ENCODE peak calls at places on chromosomes 5 and 9, in four cellular contexts. T is aorta, F is H9, W is right lobe of liver. S is an unnamed sample. For H3K4me1, the result is how much of the 10 kb centered on the place peaks cover.

GRCh38 chr9:95031711-95032461 is 285.6 kb downstream of the FANCC start:
- DNase-seq in W (no peak), T (no peak), F (no peak), S (peak)

GRCh38 chr9:135951889-135952663 is 9.1 kb downstream of the UBAC1 start:
- DNase-seq in W (no peak), T (no peak), F (no peak), S (no peak)

GRCh38 chr9:74861773-74862172 is 25.9 kb downstream of the TRPM6 start:
- DNase-seq in W (no peak), F (no peak), T (no peak), S (no peak)

GRCh38 chr9:130267930-130268329 is 2.4 kb downstream of the HMCN2 start:
- DNase-seq in W (no peak), F (no peak), T (no peak), S (no peak)

GRCh38 chr5:115297043-115297442 is 589 bp upstream of the CCDC112 start:
- DNase-seq in T (no peak), F (no peak), W (no peak), S (no peak)

GRCh38 chr9:23543420-23543819 is 282.6 kb downstream of the ELAVL2 start:
- DNase-seq in T (no peak), W (no peak), F (no peak), S (no peak)

GRCh38 chr5:35971186-35971877 is 19.9 kb downstream of the UGT3A1 start:
- DNase-seq in F (no peak), W (no peak), T (no peak), S (no peak)

GRCh38 chr5:142748568-142749249 is 21.5 kb upstream of the ARHGAP26 start:
- DNase-seq in T (no peak), F (peak), W (no peak), S (peak)

GRCh38 chr5:165497707-165498106 is 1992.3 kb downstream of the MAT2B start:
- DNase-seq in W (no peak), T (no peak), F (peak), S (no peak)

GRCh38 chr5:77679791-77680190 is 41.3 kb upstream of the OTP start:
- DNase-seq in W (no peak), T (no peak), F (no peak), S (no peak)

GRCh38 chr9:117245225-117245624 is 169.6 kb downstream of the ASTN2 start:
- DNase-seq in W (no peak), T (no peak), F (no peak), S (no peak)
- H3K4me1 ChIP-seq in W (under half), T (under half), F (under half), S (under half)

DNA sequence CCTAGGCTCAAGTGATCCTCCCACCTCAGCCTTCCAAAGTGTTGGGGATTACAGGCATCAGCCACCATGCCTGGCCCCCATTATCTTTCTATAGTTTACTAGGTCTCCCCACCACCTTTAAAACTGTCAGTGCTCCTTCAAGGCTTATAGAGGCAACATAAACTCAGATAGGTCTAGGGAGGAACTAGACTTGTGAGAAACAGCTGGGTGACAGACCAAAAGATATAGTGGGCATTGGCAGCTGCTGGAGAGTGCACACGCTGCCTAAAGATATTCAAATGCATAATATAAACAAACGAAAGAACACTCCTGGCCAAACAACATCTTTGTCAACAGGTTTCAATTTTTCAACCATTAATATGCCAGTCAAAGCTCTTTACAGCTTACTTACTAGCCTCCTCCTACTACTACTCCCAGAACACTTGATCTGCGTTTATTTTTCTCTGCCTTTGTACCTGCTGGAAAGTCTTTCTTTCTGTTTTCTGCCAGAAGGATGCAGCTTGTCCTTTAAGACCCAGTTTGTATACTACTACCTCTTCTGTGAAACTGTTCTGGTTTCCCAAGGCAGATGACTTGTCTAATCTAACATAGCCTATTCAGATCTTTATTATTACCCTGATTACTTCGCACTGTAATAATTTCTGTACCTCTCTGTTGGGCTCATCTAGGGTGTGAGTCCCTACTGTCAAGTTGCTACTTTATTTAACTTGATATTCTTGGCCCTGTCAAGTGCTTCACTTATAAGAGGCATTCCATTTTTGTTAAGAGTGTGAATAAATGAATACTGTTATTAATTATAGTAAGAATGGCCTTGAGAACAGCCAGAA is 14.3 kb downstream of the KDM3B start:
- DNase-seq in F (no peak), T (no peak), W (no peak), S (no peak)
- H3K4me1 ChIP-seq in F (under half), T (under half), W (under half), S (half or more)

GRCh38 chr9:92607773-92608172 is 62.2 kb downstream of the IPPK start:
- DNase-seq in F (no peak), W (no peak), T (peak), S (no peak)
- H3K4me1 ChIP-seq in F (under half), W (under half), T (under half), S (under half)

GRCh38 chr5:82418608-82418950 is 140.4 kb upstream of the RPS23 start:
- DNase-seq in W (no peak), F (no peak), T (no peak), S (no peak)

GRCh38 chr5:82422001-82422740 is 144.0 kb upstream of the RPS23 start:
- DNase-seq in W (no peak), F (no peak), T (no peak), S (no peak)

GRCh38 chr5:82422751-82423181 is 144.6 kb upstream of the RPS23 start:
- DNase-seq in T (peak), W (no peak), F (no peak), S (peak)

GRCh38 chr5:82419559-82420332 is 141.6 kb upstream of the RPS23 start:
- DNase-seq in T (no peak), F (no peak), W (no peak), S (no peak)

GRCh38 chr5:82421119-82421518 is 143.0 kb upstream of the RPS23 start:
- DNase-seq in F (no peak), W (no peak), T (no peak), S (no peak)
- H3K4me1 ChIP-seq in F (under half), W (under half), T (under half), S (under half)

GRCh38 chr5:33261305-33261704 is 179.5 kb upstream of the TARS1 start:
- DNase-seq in T (no peak), W (no peak), F (no peak), S (no peak)

GRCh38 chr5:33261747-33262146 is 179.0 kb upstream of the TARS1 start:
- DNase-seq in T (no peak), F (no peak), W (no peak), S (no peak)

GRCh38 chr5:33257807-33258491 is 182.8 kb upstream of the TARS1 start:
- DNase-seq in T (no peak), W (no peak), F (no peak), S (no peak)

GRCh38 chr5:33258553-33258952 is 182.2 kb upstream of the TARS1 start:
- DNase-seq in F (no peak), T (no peak), W (no peak), S (no peak)

DNA sequence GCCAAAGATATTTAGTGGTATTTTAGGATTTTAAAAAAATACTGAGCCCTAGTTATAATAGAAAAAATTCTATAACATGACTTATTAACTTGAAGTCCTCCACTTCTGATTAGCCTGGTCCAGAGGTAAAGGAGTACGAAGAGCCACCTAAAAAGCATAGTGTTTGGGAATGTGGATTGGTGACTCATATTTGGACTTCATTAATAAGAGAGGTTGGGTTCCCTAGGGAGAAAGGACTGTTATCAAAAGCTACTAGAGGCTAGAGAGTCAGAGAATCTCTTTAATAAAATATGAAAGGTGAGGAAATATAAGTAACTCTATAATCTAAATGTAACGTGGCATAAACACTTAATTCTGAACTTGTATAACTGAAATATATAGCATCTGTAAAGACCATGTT is 180.7 kb upstream of the TARS1 start:
- DNase-seq in W (no peak), T (no peak), F (no peak), S (no peak)
- H3K4me1 ChIP-seq in W (under half), T (under half), F (under half), S (under half)

DNA sequence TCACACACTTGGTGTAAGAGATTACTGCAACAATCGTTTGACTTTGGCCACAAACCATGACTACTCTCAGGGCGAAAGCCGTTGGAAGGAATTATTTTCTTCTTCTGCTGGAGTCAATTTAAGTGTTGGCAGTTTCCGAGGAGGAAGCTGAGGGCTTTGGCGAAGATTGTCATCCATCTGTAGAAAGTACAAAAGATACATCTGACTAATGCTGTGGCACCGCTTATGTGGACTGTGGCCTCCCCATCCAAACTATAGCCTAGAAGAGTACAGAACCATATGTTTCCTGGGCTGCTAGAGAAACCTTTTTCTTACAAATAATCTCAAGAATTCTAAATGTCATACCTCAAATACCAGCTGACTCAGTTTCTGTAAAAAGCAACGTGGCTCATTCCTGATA is 7.4 kb downstream of the MTX3 start:
- DNase-seq in F (no peak), W (no peak), T (no peak), S (no peak)
- H3K4me1 ChIP-seq in F (under half), W (under half), T (under half), S (under half)

GRCh38 chr5:139566611-139567010 is 5.5 kb downstream of the UBE2D2 start:
- DNase-seq in T (no peak), F (no peak), W (no peak), S (no peak)
- H3K4me1 ChIP-seq in T (under half), F (under half), W (under half), S (half or more)

GRCh38 chr9:97556721-97557605 is 55.5 kb downstream of the TMOD1 start:
- DNase-seq in F (no peak), W (peak), T (peak), S (no peak)

GRCh38 chr9:97557606-97558095 is 56.2 kb downstream of the TMOD1 start:
- DNase-seq in F (no peak), T (peak), W (peak), S (peak)

GRCh38 chr9:97555164-97555563 is 53.7 kb downstream of the TMOD1 start:
- DNase-seq in F (no peak), T (peak), W (no peak), S (no peak)

GRCh38 chr9:97554566-97555075 is 53.2 kb downstream of the TMOD1 start:
- DNase-seq in F (no peak), T (no peak), W (no peak), S (no peak)

DNA sequence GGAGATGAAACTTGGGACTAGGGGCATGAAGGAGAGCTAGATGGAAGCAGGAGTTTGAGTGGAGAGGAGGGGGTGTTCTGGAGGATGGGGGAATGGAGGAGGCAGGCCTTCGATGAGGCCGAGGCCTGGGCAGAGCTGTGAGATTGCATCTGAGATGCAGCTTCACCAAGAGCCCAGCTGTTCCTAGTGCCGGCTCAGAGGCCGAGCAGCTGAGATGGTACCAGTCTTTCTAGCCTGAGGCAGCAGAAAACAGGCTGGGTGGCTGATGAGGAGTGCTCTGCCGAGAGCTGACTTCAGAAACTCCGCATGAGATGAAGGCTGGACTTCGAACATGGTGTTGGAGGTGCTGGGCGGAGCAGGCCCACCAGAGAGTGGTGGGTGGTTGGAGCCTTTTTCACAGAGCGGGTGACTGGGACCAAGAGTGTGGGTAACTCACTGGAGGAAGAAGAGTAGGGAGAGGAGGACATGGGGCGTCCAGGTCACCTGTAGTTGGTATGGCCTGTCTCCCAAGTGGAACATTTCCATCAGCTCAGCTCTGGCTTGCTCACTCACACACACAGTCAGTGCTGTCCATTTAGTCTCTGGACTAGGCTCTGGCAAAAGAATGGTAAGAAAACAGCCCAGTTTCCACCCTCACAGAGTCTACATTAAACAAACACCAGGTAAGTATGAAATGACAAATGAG is 54.7 kb downstream of the TMOD1 start:
- DNase-seq in T (no peak), F (no peak), W (no peak), S (no peak)
- H3K4me1 ChIP-seq in T (under half), F (under half), W (under half), S (under half)

GRCh38 chr9:93280661-93281259 is 96.8 kb downstream of the WNK2 start:
- DNase-seq in F (no peak), T (no peak), W (no peak), S (no peak)
- H3K4me1 ChIP-seq in F (under half), T (under half), W (under half), S (under half)

DNA sequence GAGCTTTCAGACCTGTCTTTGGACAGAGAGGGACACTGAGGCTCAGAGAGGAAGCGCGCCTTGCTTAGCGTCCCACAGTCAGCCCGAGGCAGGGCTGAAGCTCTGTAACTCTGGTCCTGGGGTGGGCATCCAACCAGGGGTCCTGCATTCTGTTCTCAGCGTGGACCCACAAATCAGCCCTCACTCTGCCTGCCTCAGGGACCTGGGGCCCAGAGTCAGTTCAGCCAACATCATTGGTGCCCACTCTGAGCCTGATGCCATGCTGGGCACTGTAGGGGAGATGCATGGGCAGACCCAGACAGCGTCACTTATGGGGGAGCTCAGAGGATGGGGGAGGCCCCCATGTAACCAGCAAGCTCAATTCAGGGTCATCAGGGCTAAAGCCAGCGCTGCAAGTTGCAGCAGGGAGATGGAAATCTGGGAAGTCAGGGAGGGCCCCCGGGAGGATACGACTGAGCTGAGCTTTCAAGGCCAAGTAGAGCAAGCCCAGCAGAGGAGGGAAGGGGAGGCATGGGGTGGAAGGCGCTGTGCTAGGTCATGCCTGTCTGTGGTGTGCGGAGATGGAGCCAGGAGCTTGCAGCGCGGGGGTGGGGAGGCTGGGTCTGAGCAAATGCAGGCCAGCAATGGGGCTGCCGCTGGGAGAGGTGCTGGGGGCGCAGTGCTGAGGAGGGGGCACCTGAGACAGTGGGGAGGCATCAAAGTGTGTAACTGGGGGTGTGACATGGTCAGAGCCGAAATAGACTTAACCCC is 21.1 kb downstream of the CORO2A start:
- DNase-seq in T (no peak), F (no peak), W (no peak), S (no peak)
- H3K4me1 ChIP-seq in T (under half), F (under half), W (under half), S (under half)